ENCODE peak calls at places on chromosomes 2 and 18, in ten cellular contexts. One of them, this sample, is unnamed.

GRCh38 chr2:10501980-10502802 is 54.1 kb upstream of the ODC1 start:
- DNase-seq in Panc1: no peak
- DNase-seq in AG09309: no peak
- DNase-seq in right lobe of liver: no peak
- DNase-seq in fibroblast of lung: no peak
- DNase-seq in lower leg skin: peak; percentile 82
- DNase-seq in lower lobe of right lung: no peak
- DNase-seq in sigmoid colon: no peak
- DNase-seq in dorsolateral prefrontal cortex: no peak
- DNase-seq in spleen: peak; percentile 40
- DNase-seq in this sample: no peak

GRCh38 chr2:3633089-3633981 is 24.7 kb upstream of the ALLC start:
- DNase-seq in Panc1: no peak
- DNase-seq in AG09309: no peak
- DNase-seq in right lobe of liver: no peak
- DNase-seq in fibroblast of lung: peak; percentile 32
- DNase-seq in lower leg skin: peak; percentile 73
- DNase-seq in lower lobe of right lung: no peak
- DNase-seq in sigmoid colon: peak; percentile 63
- DNase-seq in dorsolateral prefrontal cortex: peak; percentile 27
- DNase-seq in spleen: peak; percentile 68
- DNase-seq in this sample: peak; percentile 12

GRCh38 chr18:74316257-74317180 is 880 bp downstream of the C18orf63 start:
- DNase-seq in Panc1: no peak
- DNase-seq in AG09309: peak; percentile 80
- DNase-seq in right lobe of liver: no peak
- DNase-seq in fibroblast of lung: peak; percentile 84
- DNase-seq in lower leg skin: no peak
- DNase-seq in lower lobe of right lung: no peak
- DNase-seq in sigmoid colon: no peak
- DNase-seq in dorsolateral prefrontal cortex: no peak
- DNase-seq in spleen: no peak
- DNase-seq in this sample: peak; percentile 97

GRCh38 chr2:203261326-203262159 is 22.7 kb downstream of the CYP20A1 start:
- DNase-seq in Panc1: no peak
- DNase-seq in AG09309: no peak
- DNase-seq in right lobe of liver: no peak
- DNase-seq in fibroblast of lung: no peak
- DNase-seq in lower leg skin: no peak
- DNase-seq in lower lobe of right lung: no peak
- DNase-seq in sigmoid colon: no peak
- DNase-seq in dorsolateral prefrontal cortex: no peak
- DNase-seq in spleen: no peak
- DNase-seq in this sample: no peak

GRCh38 chr2:224369028-224369632 is 32.8 kb downstream of the FAM124B start:
- DNase-seq in Panc1: no peak
- DNase-seq in AG09309: no peak
- DNase-seq in right lobe of liver: no peak
- DNase-seq in fibroblast of lung: peak; percentile 30
- DNase-seq in lower leg skin: no peak
- DNase-seq in lower lobe of right lung: no peak
- DNase-seq in sigmoid colon: no peak
- DNase-seq in dorsolateral prefrontal cortex: no peak
- DNase-seq in spleen: no peak
- DNase-seq in this sample: peak; percentile 50

GRCh38 chr2:205683179-205683978 is 1.1 kb downstream of the NRP2 start:
- DNase-seq in Panc1: no peak
- DNase-seq in AG09309: peak; percentile 82
- DNase-seq in right lobe of liver: no peak
- DNase-seq in fibroblast of lung: peak; percentile 63
- DNase-seq in lower leg skin: no peak
- DNase-seq in lower lobe of right lung: no peak
- DNase-seq in sigmoid colon: peak; percentile 63
- DNase-seq in dorsolateral prefrontal cortex: no peak
- DNase-seq in spleen: no peak
- DNase-seq in this sample: peak; percentile 93

GRCh38 chr2:16661936-16662335 is 3.7 kb downstream of the CYRIA start:
- DNase-seq in Panc1: no peak
- DNase-seq in AG09309: no peak
- DNase-seq in right lobe of liver: no peak
- DNase-seq in fibroblast of lung: peak; percentile 36
- DNase-seq in lower leg skin: no peak
- DNase-seq in lower lobe of right lung: no peak
- DNase-seq in sigmoid colon: no peak
- DNase-seq in dorsolateral prefrontal cortex: no peak
- DNase-seq in spleen: no peak
- DNase-seq in this sample: no peak

GRCh38 chr2:69196327-69197117 is 183.5 kb downstream of the ANTXR1 start:
- DNase-seq in Panc1: no peak
- DNase-seq in AG09309: peak; percentile 93
- DNase-seq in right lobe of liver: no peak
- DNase-seq in fibroblast of lung: peak; percentile 89
- DNase-seq in lower leg skin: peak; percentile 81
- DNase-seq in lower lobe of right lung: no peak
- DNase-seq in sigmoid colon: no peak
- DNase-seq in dorsolateral prefrontal cortex: no peak
- DNase-seq in spleen: no peak
- DNase-seq in this sample: peak; percentile 99

GRCh38 chr2:44928660-44929471 is 12.6 kb upstream of the SIX3 start:
- DNase-seq in Panc1: no peak
- DNase-seq in AG09309: no peak
- DNase-seq in right lobe of liver: no peak
- DNase-seq in fibroblast of lung: no peak
- DNase-seq in lower leg skin: peak; percentile 79
- DNase-seq in lower lobe of right lung: no peak
- DNase-seq in sigmoid colon: no peak
- DNase-seq in dorsolateral prefrontal cortex: no peak
- DNase-seq in spleen: no peak
- DNase-seq in this sample: no peak

GRCh38 chr2:141728886-141729285 is 401.9 kb downstream of the LRP1B start:
- DNase-seq in Panc1: no peak
- DNase-seq in AG09309: no peak
- DNase-seq in right lobe of liver: no peak
- DNase-seq in fibroblast of lung: no peak
- DNase-seq in lower leg skin: no peak
- DNase-seq in lower lobe of right lung: no peak
- DNase-seq in sigmoid colon: no peak
- DNase-seq in dorsolateral prefrontal cortex: no peak
- DNase-seq in spleen: no peak
- DNase-seq in this sample: no peak

GRCh38 chr18:25732862-25733261 is 357.6 kb downstream of the SS18 start:
- DNase-seq in Panc1: no peak
- DNase-seq in AG09309: no peak
- DNase-seq in right lobe of liver: no peak
- DNase-seq in fibroblast of lung: no peak
- DNase-seq in lower leg skin: no peak
- DNase-seq in lower lobe of right lung: no peak
- DNase-seq in sigmoid colon: no peak
- DNase-seq in dorsolateral prefrontal cortex: no peak
- DNase-seq in spleen: no peak
- DNase-seq in this sample: no peak

GRCh38 chr2:44692821-44693220 is 248.7 kb upstream of the SIX3 start:
- DNase-seq in Panc1: no peak
- DNase-seq in AG09309: no peak
- DNase-seq in right lobe of liver: no peak
- DNase-seq in fibroblast of lung: peak; percentile 35
- DNase-seq in lower leg skin: no peak
- DNase-seq in lower lobe of right lung: no peak
- DNase-seq in sigmoid colon: no peak
- DNase-seq in dorsolateral prefrontal cortex: no peak
- DNase-seq in spleen: no peak
- DNase-seq in this sample: no peak

GRCh38 chr2:223328578-223328977 is 273.6 kb downstream of the SCG2 start:
- DNase-seq in Panc1: no peak
- DNase-seq in AG09309: no peak
- DNase-seq in right lobe of liver: no peak
- DNase-seq in fibroblast of lung: peak; percentile 29
- DNase-seq in lower leg skin: no peak
- DNase-seq in lower lobe of right lung: no peak
- DNase-seq in sigmoid colon: no peak
- DNase-seq in dorsolateral prefrontal cortex: no peak
- DNase-seq in spleen: no peak
- DNase-seq in this sample: no peak

GRCh38 chr2:3527886-3528785 is 8.8 kb upstream of the ADI1 start:
- DNase-seq in Panc1: no peak
- DNase-seq in AG09309: no peak
- DNase-seq in right lobe of liver: peak; percentile 69
- DNase-seq in fibroblast of lung: no peak
- DNase-seq in lower leg skin: no peak
- DNase-seq in lower lobe of right lung: no peak
- DNase-seq in sigmoid colon: no peak
- DNase-seq in dorsolateral prefrontal cortex: no peak
- DNase-seq in spleen: no peak
- DNase-seq in this sample: no peak

GRCh38 chr18:32919799-32920198 is 147.0 kb upstream of the KLHL14 start:
- DNase-seq in Panc1: no peak
- DNase-seq in AG09309: no peak
- DNase-seq in right lobe of liver: no peak
- DNase-seq in fibroblast of lung: peak; percentile 41
- DNase-seq in lower leg skin: no peak
- DNase-seq in lower lobe of right lung: no peak
- DNase-seq in sigmoid colon: no peak
- DNase-seq in dorsolateral prefrontal cortex: no peak
- DNase-seq in spleen: no peak
- DNase-seq in this sample: no peak

GRCh38 chr2:152782171-152782570 is 63.8 kb downstream of the ARL6IP6 start:
- DNase-seq in Panc1: no peak
- DNase-seq in AG09309: no peak
- DNase-seq in right lobe of liver: no peak
- DNase-seq in fibroblast of lung: no peak
- DNase-seq in lower leg skin: no peak
- DNase-seq in lower lobe of right lung: no peak
- DNase-seq in sigmoid colon: no peak
- DNase-seq in dorsolateral prefrontal cortex: no peak
- DNase-seq in spleen: no peak
- DNase-seq in this sample: no peak

DNA sequence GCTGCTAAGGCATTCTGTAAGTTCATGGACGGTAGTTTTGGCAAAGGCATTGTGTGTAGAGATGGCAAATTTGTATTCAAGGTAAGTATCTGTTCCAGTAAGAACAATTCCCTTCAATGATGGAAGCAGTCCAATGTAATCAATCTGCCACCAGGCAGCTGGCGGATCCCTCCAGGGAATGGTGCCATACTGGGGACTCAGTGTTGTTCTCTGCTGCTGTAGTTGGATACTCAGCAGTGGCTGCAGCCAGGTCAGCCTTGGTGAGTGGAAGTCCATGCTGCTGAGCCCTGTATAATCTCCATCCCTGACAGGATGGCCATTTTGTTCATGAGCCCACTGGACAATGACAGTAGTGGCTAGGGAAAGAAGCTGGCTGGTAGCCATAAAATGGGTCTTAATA is 62.8 kb downstream of the ARL6IP6 start:
- DNase-seq in Panc1: no peak
- DNase-seq in AG09309: no peak
- DNase-seq in right lobe of liver: no peak
- DNase-seq in fibroblast of lung: no peak
- DNase-seq in lower leg skin: no peak
- DNase-seq in lower lobe of right lung: no peak
- DNase-seq in sigmoid colon: no peak
- DNase-seq in dorsolateral prefrontal cortex: no peak
- DNase-seq in spleen: no peak
- DNase-seq in this sample: no peak
- TF ChIP-seq CTCF in Panc1: no peak
- TF ChIP-seq CTCF in AG09309: no peak
- TF ChIP-seq CTCF in right lobe of liver: no peak
- TF ChIP-seq CTCF in fibroblast of lung: no peak
- TF ChIP-seq CTCF in lower leg skin: no peak
- TF ChIP-seq CTCF in lower lobe of right lung: no peak
- TF ChIP-seq CTCF in sigmoid colon: no peak
- TF ChIP-seq CTCF in dorsolateral prefrontal cortex: no peak
- TF ChIP-seq CTCF in spleen: no peak
- TF ChIP-seq CTCF in this sample: no peak

GRCh38 chr2:64992218-64992617 is 3.0 kb downstream of the SLC1A4 start:
- DNase-seq in Panc1: no peak
- DNase-seq in AG09309: no peak
- DNase-seq in right lobe of liver: no peak
- DNase-seq in fibroblast of lung: no peak
- DNase-seq in lower leg skin: no peak
- DNase-seq in lower lobe of right lung: no peak
- DNase-seq in sigmoid colon: no peak
- DNase-seq in dorsolateral prefrontal cortex: no peak
- DNase-seq in spleen: no peak
- DNase-seq in this sample: no peak
- H3K4me3 ChIP-seq in Panc1: no peak overlapping the region
- H3K4me3 ChIP-seq in AG09309: no peak overlapping the region
- H3K4me3 ChIP-seq in right lobe of liver: no peak overlapping the region
- H3K4me3 ChIP-seq in fibroblast of lung: no peak overlapping the region
- H3K4me3 ChIP-seq in lower leg skin: no peak overlapping the region
- H3K4me3 ChIP-seq in lower lobe of right lung: no peak overlapping the region
- H3K4me3 ChIP-seq in sigmoid colon: no peak overlapping the region
- H3K4me3 ChIP-seq in dorsolateral prefrontal cortex: peak overlapping the region; percentile 87
- H3K4me3 ChIP-seq in spleen: no peak overlapping the region
- H3K4me3 ChIP-seq in this sample: no peak overlapping the region

GRCh38 chr18:986552-986951 is 81.9 kb downstream of the ADCYAP1 start:
- DNase-seq in Panc1: no peak
- DNase-seq in AG09309: no peak
- DNase-seq in right lobe of liver: no peak
- DNase-seq in fibroblast of lung: no peak
- DNase-seq in lower leg skin: no peak
- DNase-seq in lower lobe of right lung: no peak
- DNase-seq in sigmoid colon: no peak
- DNase-seq in dorsolateral prefrontal cortex: no peak
- DNase-seq in spleen: no peak
- DNase-seq in this sample: peak; percentile 24
- TF ChIP-seq CTCF in Panc1: no peak
- TF ChIP-seq CTCF in AG09309: no peak
- TF ChIP-seq CTCF in right lobe of liver: no peak
- TF ChIP-seq CTCF in fibroblast of lung: no peak
- TF ChIP-seq CTCF in lower leg skin: no peak
- TF ChIP-seq CTCF in lower lobe of right lung: no peak
- TF ChIP-seq CTCF in sigmoid colon: no peak
- TF ChIP-seq CTCF in dorsolateral prefrontal cortex: no peak
- TF ChIP-seq CTCF in spleen: no peak
- TF ChIP-seq CTCF in this sample: no peak

DNA sequence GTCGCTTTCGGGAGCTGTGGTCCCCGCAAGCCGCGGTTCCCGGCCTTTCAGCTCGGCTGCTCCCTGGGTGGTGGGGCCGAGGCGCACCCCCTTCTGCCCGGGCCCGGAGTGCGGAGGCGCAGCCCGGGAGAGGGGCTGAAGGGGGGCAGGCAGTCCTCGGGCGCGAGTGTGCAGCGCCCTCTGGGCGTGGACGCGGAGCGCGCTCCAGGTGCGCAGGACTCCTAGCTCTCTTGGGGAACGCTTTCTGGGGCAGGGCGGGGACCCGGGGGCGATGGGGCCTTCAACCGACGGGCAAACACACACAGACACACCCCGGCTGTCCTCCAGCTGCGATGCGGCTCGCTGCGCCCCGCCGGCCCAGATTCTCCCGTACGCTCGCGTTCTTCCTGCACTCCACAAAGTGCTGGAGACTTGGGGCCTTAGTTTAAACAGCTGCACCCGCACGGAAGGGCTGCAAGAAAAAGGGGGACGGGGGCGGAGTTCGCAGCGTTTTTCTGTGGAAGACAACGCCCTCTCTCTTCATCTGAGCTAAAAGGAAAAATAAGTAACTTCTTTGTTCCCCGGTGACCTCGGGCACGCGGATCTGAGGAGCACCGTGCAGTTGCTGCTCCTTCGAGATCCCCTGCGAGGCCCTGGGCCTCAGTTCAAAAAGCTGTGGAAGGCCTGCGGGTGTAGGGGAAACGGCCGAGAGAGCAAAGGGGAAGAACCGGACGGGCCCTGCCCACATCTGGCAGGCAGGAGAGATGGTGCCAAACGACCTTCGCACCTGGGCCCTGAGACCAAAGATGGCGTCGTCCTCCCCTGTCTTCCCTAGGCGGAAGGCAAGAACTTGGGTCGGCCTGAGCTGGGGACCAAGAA is 593 bp upstream of the SDC1 start:
- DNase-seq in Panc1: no peak
- DNase-seq in AG09309: peak; percentile 10
- DNase-seq in right lobe of liver: peak; percentile 93
- DNase-seq in fibroblast of lung: peak; percentile 67
- DNase-seq in lower leg skin: peak; percentile 89
- DNase-seq in lower lobe of right lung: peak; percentile 87
- DNase-seq in sigmoid colon: peak; percentile 63
- DNase-seq in dorsolateral prefrontal cortex: peak; percentile 64
- DNase-seq in spleen: peak; percentile 77
- DNase-seq in this sample: peak; percentile 41
- H3K4me3 ChIP-seq in Panc1: peak overlapping the region; percentile 68
- H3K4me3 ChIP-seq in AG09309: peak overlapping the region; percentile 71
- H3K4me3 ChIP-seq in right lobe of liver: peak overlapping the region; percentile 93
- H3K4me3 ChIP-seq in fibroblast of lung: peak overlapping the region; percentile 42
- H3K4me3 ChIP-seq in lower leg skin: no peak overlapping the region
- H3K4me3 ChIP-seq in lower lobe of right lung: peak overlapping the region; percentile 70
- H3K4me3 ChIP-seq in sigmoid colon: peak overlapping the region; percentile 29
- H3K4me3 ChIP-seq in dorsolateral prefrontal cortex: peak overlapping the region; percentile 57
- H3K4me3 ChIP-seq in spleen: peak overlapping the region; percentile 41
- H3K4me3 ChIP-seq in this sample: peak overlapping the region; percentile 65

This sample was measured in AG10803.